ENCODE peak calls at places on chromosomes 16 and 17, in five cellular contexts. Z is CD8-positive, alpha-beta T cell; P is anterior cingulate cortex; C is MCF 10A; N is hypothalamus. Q is an unnamed sample.

GRCh38 chr17:32783602-32784001 is 93.3 kb downstream of the MYO1D start:
- DNase-seq in N (no peak), C (peak), P (no peak), Z (no peak), Q (no peak)

GRCh38 chr17:19338031-19338990 is 24.2 kb downstream of the B9D1 start:
- DNase-seq in C (peak), P (no peak), N (peak), Z (peak), Q (peak)

GRCh38 chr16:969508-970378 is 1.0 kb downstream of the LMF1 start:
- DNase-seq in N (peak), P (no peak), C (no peak), Z (no peak), Q (no peak)

GRCh38 chr17:50589112-50589712 is 28.7 kb downstream of the CACNA1G start:
- DNase-seq in P (no peak), Z (no peak), N (no peak), C (no peak), Q (no peak)

GRCh38 chr17:62179525-62180161 is 114.6 kb upstream of the MED13 start:
- DNase-seq in P (no peak), C (peak), Z (no peak), N (no peak), Q (no peak)

GRCh38 chr16:31487720-31488629 is 5.1 kb downstream of the SLC5A2 start:
- DNase-seq in C (peak), Z (peak), P (no peak), N (no peak), Q (peak)

GRCh38 chr16:19898924-19899604 is 14.4 kb upstream of the GPRC5B start:
- DNase-seq in Z (no peak), P (no peak), N (peak), C (peak), Q (peak)

GRCh38 chr16:25148568-25149215 is 37.1 kb downstream of the LCMT1 start:
- DNase-seq in C (no peak), Z (no peak), N (no peak), P (no peak), Q (no peak)

GRCh38 chr16:25823891-25824290 is 132.1 kb downstream of the HS3ST4 start:
- DNase-seq in N (no peak), P (no peak), Z (no peak), C (no peak), Q (no peak)

GRCh38 chr16:30092373-30093010 is 768 bp upstream of the TBX6 start:
- DNase-seq in Z (peak), C (peak), P (peak), N (peak), Q (peak)

GRCh38 chr17:50498021-50498874 is 10.0 kb upstream of the MYCBPAP start:
- DNase-seq in C (peak), P (no peak), N (no peak), Z (no peak), Q (no peak)

GRCh38 chr17:680554-680953 is 34.1 kb downstream of the VPS53 start:
- DNase-seq in P (no peak), N (no peak), Z (no peak), C (no peak), Q (no peak)

GRCh38 chr16:83762141-83763024 is 45.4 kb upstream of the HSBP1 start:
- DNase-seq in C (no peak), P (no peak), N (peak), Z (no peak), Q (no peak)

GRCh38 chr17:41992576-41992975 is 24.7 kb downstream of the DNAJC7 start:
- DNase-seq in P (no peak), Z (no peak), N (peak), C (no peak), Q (no peak)

GRCh38 chr17:28550858-28551257 is 1.6 kb downstream of the UNC119 start:
- DNase-seq in N (no peak), Z (no peak), P (no peak), C (no peak), Q (no peak)

GRCh38 chr17:37555386-37555785 is 53.8 kb downstream of the SYNRG start:
- DNase-seq in N (no peak), P (no peak), Z (no peak), C (no peak), Q (no peak)

GRCh38 chr16:72073831-72074230 is 10.8 kb downstream of the HPR start:
- DNase-seq in P (peak), C (no peak), Z (no peak), N (peak), Q (no peak)

GRCh38 chr16:65274576-65274975 is 152.7 kb upstream of the CDH11 start:
- DNase-seq in P (no peak), Z (no peak), C (no peak), N (no peak), Q (no peak)

GRCh38 chr16:21590287-21590686 is 9.1 kb upstream of the METTL9 start:
- DNase-seq in N (no peak), C (no peak), P (no peak), Z (no peak), Q (no peak)

GRCh38 chr17:56810846-56811775 is 22.6 kb downstream of the C17orf67 start:
- DNase-seq in P (no peak), N (no peak), C (no peak), Z (no peak), Q (no peak)

GRCh38 chr17:75130632-75131277 is 787 bp downstream of the NT5C start:
- DNase-seq in N (peak), Z (no peak), C (peak), P (peak), Q (peak)

GRCh38 chr16:70738083-70738977 is 52.5 kb upstream of the MTSS2 start:
- DNase-seq in N (no peak), Z (no peak), C (peak), P (no peak), Q (no peak)

GRCh38 chr17:34241062-34241461 is 14.0 kb upstream of the CCL2 start:
- DNase-seq in Z (no peak), P (no peak), N (no peak), C (no peak), Q (no peak)

GRCh38 chr17:60471451-60471850 is 49.2 kb downstream of the CHCT1 start:
- DNase-seq in Z (no peak), C (no peak), P (no peak), N (no peak), Q (no peak)

GRCh38 chr16:15899538-15900100 is 11.2 kb upstream of the CEP20 start:
- DNase-seq in N (no peak), C (peak), Z (no peak), P (no peak), Q (no peak)

GRCh38 chr16:57258910-57259475 is 13.9 kb downstream of the ARL2BP start:
- DNase-seq in C (no peak), P (no peak), N (no peak), Z (no peak), Q (no peak)

GRCh38 chr17:40122944-40123810 is 1.4 kb downstream of the MSL1 start:
- DNase-seq in Z (no peak), C (peak), P (no peak), N (no peak), Q (peak)

GRCh38 chr17:78672880-78673371 is 95.7 kb upstream of the DNAH17 start:
- DNase-seq in N (no peak), P (no peak), C (no peak), Z (no peak), Q (no peak)

GRCh38 chr17:72502111-72502939 is 381.5 kb downstream of the SOX9 start:
- DNase-seq in P (no peak), Z (no peak), N (no peak), C (peak), Q (no peak)

GRCh38 chr17:67990909-67991308 is 5.4 kb downstream of the C17orf58 start:
- DNase-seq in N (no peak), C (no peak), P (no peak), Z (no peak), Q (no peak)

GRCh38 chr17:74089869-74090464 is 113.5 kb upstream of the RPL38 start:
- DNase-seq in P (peak), Z (peak), N (no peak), C (peak), Q (peak)

GRCh38 chr16:1102921-1103648 is 7.0 kb upstream of the C1QTNF8 start:
- DNase-seq in C (peak), P (no peak), Z (peak), N (peak), Q (peak)

GRCh38 chr16:58280846-58281301 is 14.0 kb downstream of the PRSS54 start:
- DNase-seq in N (no peak), Z (no peak), C (peak), P (no peak), Q (no peak)

GRCh38 chr16:58563775-58564174 is 48.5 kb downstream of the SETD6 start:
- DNase-seq in C (no peak), Z (no peak), P (no peak), N (no peak), Q (no peak)

GRCh38 chr17:73234746-73235145 is 26.9 kb downstream of the CPSF4L start:
- DNase-seq in P (no peak), C (no peak), Z (no peak), N (no peak), Q (no peak)

GRCh38 chr17:59565171-59565958 is at the start of gene DHX40:
- DNase-seq in Z (peak), N (peak), P (peak), C (peak), Q (peak)

Q was measured in T-helper 9 cell.